ENCODE peak calls at places on chromosomes 6 and 20, in eight cellular contexts. One of them, this sample, is unnamed. For H3K36me3, the result is how much of the 10 kb centered on the place peaks cover.

GRCh38 chr6:101761124-101761601 is 367.7 kb downstream of the GRIK2 start:
- DNase-seq in adipocyte: peak
- DNase-seq in CD4-positive, CD25-positive, alpha-beta regulatory T cell: no peak
- DNase-seq in endodermal cell: no peak
- DNase-seq in neural progenitor cell: no peak
- DNase-seq in right atrium auricular region: no peak
- DNase-seq in GM23338: no peak
- DNase-seq in bronchial epithelial cell: peak
- DNase-seq in this sample: no peak

GRCh38 chr6:50842446-50842845 is 23.8 kb downstream of the TFAP2B start:
- DNase-seq in CD4-positive, CD25-positive, alpha-beta regulatory T cell: no peak
- DNase-seq in endodermal cell: peak
- DNase-seq in bronchial epithelial cell: no peak
- DNase-seq in GM23338: peak
- DNase-seq in adipocyte: no peak
- DNase-seq in neural progenitor cell: no peak
- DNase-seq in right atrium auricular region: no peak
- DNase-seq in this sample: no peak

GRCh38 chr20:63024573-63025392 is 18.0 kb upstream of the BHLHE23 start:
- DNase-seq in neural progenitor cell: peak
- DNase-seq in right atrium auricular region: no peak
- DNase-seq in endodermal cell: no peak
- DNase-seq in adipocyte: no peak
- DNase-seq in GM23338: peak
- DNase-seq in CD4-positive, CD25-positive, alpha-beta regulatory T cell: no peak
- DNase-seq in bronchial epithelial cell: no peak
- DNase-seq in this sample: no peak

GRCh38 chr6:138159246-138159645 is 2.5 kb upstream of the ARFGEF3 start:
- DNase-seq in right atrium auricular region: no peak
- DNase-seq in endodermal cell: no peak
- DNase-seq in adipocyte: no peak
- DNase-seq in neural progenitor cell: no peak
- DNase-seq in GM23338: no peak
- DNase-seq in bronchial epithelial cell: peak
- DNase-seq in CD4-positive, CD25-positive, alpha-beta regulatory T cell: no peak
- DNase-seq in this sample: no peak

GRCh38 chr20:21344216-21344615 is 41.1 kb downstream of the XRN2 start:
- DNase-seq in endodermal cell: no peak
- DNase-seq in CD4-positive, CD25-positive, alpha-beta regulatory T cell: no peak
- DNase-seq in adipocyte: no peak
- DNase-seq in bronchial epithelial cell: no peak
- DNase-seq in right atrium auricular region: no peak
- DNase-seq in neural progenitor cell: no peak
- DNase-seq in GM23338: no peak
- DNase-seq in this sample: no peak

GRCh38 chr6:44504321-44504761 is 116.8 kb downstream of the CDC5L start:
- DNase-seq in neural progenitor cell: no peak
- DNase-seq in GM23338: no peak
- DNase-seq in adipocyte: peak
- DNase-seq in endodermal cell: no peak
- DNase-seq in CD4-positive, CD25-positive, alpha-beta regulatory T cell: no peak
- DNase-seq in bronchial epithelial cell: no peak
- DNase-seq in right atrium auricular region: no peak
- DNase-seq in this sample: no peak

GRCh38 chr6:21722488-21722887 is 128.9 kb downstream of the SOX4 start:
- DNase-seq in adipocyte: no peak
- DNase-seq in GM23338: no peak
- DNase-seq in neural progenitor cell: no peak
- DNase-seq in right atrium auricular region: no peak
- DNase-seq in endodermal cell: peak
- DNase-seq in bronchial epithelial cell: no peak
- DNase-seq in CD4-positive, CD25-positive, alpha-beta regulatory T cell: no peak
- DNase-seq in this sample: no peak

GRCh38 chr6:142827356-142827755 is 117.6 kb downstream of the HIVEP2 start:
- DNase-seq in CD4-positive, CD25-positive, alpha-beta regulatory T cell: no peak
- DNase-seq in bronchial epithelial cell: no peak
- DNase-seq in neural progenitor cell: no peak
- DNase-seq in adipocyte: no peak
- DNase-seq in right atrium auricular region: peak
- DNase-seq in GM23338: no peak
- DNase-seq in endodermal cell: no peak
- DNase-seq in this sample: no peak

GRCh38 chr6:123329337-123329736 is 307.4 kb downstream of the TRDN start:
- DNase-seq in GM23338: peak
- DNase-seq in adipocyte: no peak
- DNase-seq in bronchial epithelial cell: peak
- DNase-seq in neural progenitor cell: no peak
- DNase-seq in endodermal cell: no peak
- DNase-seq in right atrium auricular region: no peak
- DNase-seq in CD4-positive, CD25-positive, alpha-beta regulatory T cell: no peak
- DNase-seq in this sample: no peak

GRCh38 chr6:3531481-3531880 is 74.6 kb upstream of the SLC22A23 start:
- DNase-seq in GM23338: no peak
- DNase-seq in adipocyte: no peak
- DNase-seq in bronchial epithelial cell: no peak
- DNase-seq in endodermal cell: no peak
- DNase-seq in right atrium auricular region: peak
- DNase-seq in CD4-positive, CD25-positive, alpha-beta regulatory T cell: no peak
- DNase-seq in neural progenitor cell: no peak
- DNase-seq in this sample: peak

GRCh38 chr20:10639051-10639761 is 34.6 kb downstream of the JAG1 start:
- DNase-seq in bronchial epithelial cell: no peak
- DNase-seq in endodermal cell: no peak
- DNase-seq in CD4-positive, CD25-positive, alpha-beta regulatory T cell: no peak
- DNase-seq in adipocyte: no peak
- DNase-seq in neural progenitor cell: peak
- DNase-seq in right atrium auricular region: no peak
- DNase-seq in GM23338: no peak
- DNase-seq in this sample: no peak
- H3K36me3 ChIP-seq in bronchial epithelial cell: under half
- H3K36me3 ChIP-seq in endodermal cell: under half
- H3K36me3 ChIP-seq in CD4-positive, CD25-positive, alpha-beta regulatory T cell: under half
- H3K36me3 ChIP-seq in adipocyte: half or more
- H3K36me3 ChIP-seq in neural progenitor cell: under half
- H3K36me3 ChIP-seq in right atrium auricular region: half or more
- H3K36me3 ChIP-seq in GM23338: under half
- H3K36me3 ChIP-seq in this sample: under half

GRCh38 chr6:158784505-158784904 is 34.7 kb downstream of the EZR start:
- DNase-seq in CD4-positive, CD25-positive, alpha-beta regulatory T cell: no peak
- DNase-seq in adipocyte: no peak
- DNase-seq in neural progenitor cell: no peak
- DNase-seq in GM23338: no peak
- DNase-seq in endodermal cell: no peak
- DNase-seq in right atrium auricular region: no peak
- DNase-seq in bronchial epithelial cell: peak
- DNase-seq in this sample: no peak

GRCh38 chr6:158785036-158785435 is 34.1 kb downstream of the EZR start:
- DNase-seq in GM23338: no peak
- DNase-seq in endodermal cell: no peak
- DNase-seq in right atrium auricular region: no peak
- DNase-seq in adipocyte: no peak
- DNase-seq in CD4-positive, CD25-positive, alpha-beta regulatory T cell: no peak
- DNase-seq in bronchial epithelial cell: no peak
- DNase-seq in neural progenitor cell: no peak
- DNase-seq in this sample: no peak

GRCh38 chr6:158782432-158783166 is 36.6 kb downstream of the EZR start:
- DNase-seq in right atrium auricular region: no peak
- DNase-seq in neural progenitor cell: no peak
- DNase-seq in GM23338: no peak
- DNase-seq in bronchial epithelial cell: no peak
- DNase-seq in adipocyte: no peak
- DNase-seq in CD4-positive, CD25-positive, alpha-beta regulatory T cell: no peak
- DNase-seq in endodermal cell: no peak
- DNase-seq in this sample: no peak

GRCh38 chr6:158783167-158783450 is 36.1 kb downstream of the EZR start:
- DNase-seq in neural progenitor cell: no peak
- DNase-seq in GM23338: no peak
- DNase-seq in adipocyte: no peak
- DNase-seq in right atrium auricular region: no peak
- DNase-seq in bronchial epithelial cell: no peak
- DNase-seq in CD4-positive, CD25-positive, alpha-beta regulatory T cell: no peak
- DNase-seq in endodermal cell: no peak
- DNase-seq in this sample: no peak

GRCh38 chr6:158783851-158784250 is 35.3 kb downstream of the EZR start:
- DNase-seq in adipocyte: no peak
- DNase-seq in right atrium auricular region: no peak
- DNase-seq in neural progenitor cell: no peak
- DNase-seq in CD4-positive, CD25-positive, alpha-beta regulatory T cell: no peak
- DNase-seq in endodermal cell: no peak
- DNase-seq in GM23338: no peak
- DNase-seq in bronchial epithelial cell: peak
- DNase-seq in this sample: no peak
- H3K36me3 ChIP-seq in adipocyte: under half
- H3K36me3 ChIP-seq in right atrium auricular region: half or more
- H3K36me3 ChIP-seq in neural progenitor cell: under half
- H3K36me3 ChIP-seq in CD4-positive, CD25-positive, alpha-beta regulatory T cell: half or more
- H3K36me3 ChIP-seq in endodermal cell: half or more
- H3K36me3 ChIP-seq in GM23338: half or more
- H3K36me3 ChIP-seq in bronchial epithelial cell: under half
- H3K36me3 ChIP-seq in this sample: half or more

GRCh38 chr6:18246205-18246604 is 18.1 kb downstream of the DEK start:
- DNase-seq in adipocyte: no peak
- DNase-seq in neural progenitor cell: no peak
- DNase-seq in right atrium auricular region: no peak
- DNase-seq in endodermal cell: no peak
- DNase-seq in CD4-positive, CD25-positive, alpha-beta regulatory T cell: no peak
- DNase-seq in GM23338: no peak
- DNase-seq in bronchial epithelial cell: peak
- DNase-seq in this sample: no peak
- H3K36me3 ChIP-seq in adipocyte: half or more
- H3K36me3 ChIP-seq in neural progenitor cell: under half
- H3K36me3 ChIP-seq in right atrium auricular region: half or more
- H3K36me3 ChIP-seq in endodermal cell: half or more
- H3K36me3 ChIP-seq in CD4-positive, CD25-positive, alpha-beta regulatory T cell: half or more
- H3K36me3 ChIP-seq in GM23338: half or more
- H3K36me3 ChIP-seq in bronchial epithelial cell: under half
- H3K36me3 ChIP-seq in this sample: half or more

GRCh38 chr6:160036331-160036695 is 67.4 kb downstream of the IGF2R start:
- DNase-seq in endodermal cell: peak
- DNase-seq in GM23338: no peak
- DNase-seq in CD4-positive, CD25-positive, alpha-beta regulatory T cell: no peak
- DNase-seq in right atrium auricular region: no peak
- DNase-seq in neural progenitor cell: no peak
- DNase-seq in bronchial epithelial cell: no peak
- DNase-seq in adipocyte: no peak
- DNase-seq in this sample: no peak
- H3K36me3 ChIP-seq in endodermal cell: half or more
- H3K36me3 ChIP-seq in GM23338: under half
- H3K36me3 ChIP-seq in CD4-positive, CD25-positive, alpha-beta regulatory T cell: half or more
- H3K36me3 ChIP-seq in right atrium auricular region: under half
- H3K36me3 ChIP-seq in neural progenitor cell: under half
- H3K36me3 ChIP-seq in bronchial epithelial cell: under half
- H3K36me3 ChIP-seq in adipocyte: under half
- H3K36me3 ChIP-seq in this sample: under half

DNA sequence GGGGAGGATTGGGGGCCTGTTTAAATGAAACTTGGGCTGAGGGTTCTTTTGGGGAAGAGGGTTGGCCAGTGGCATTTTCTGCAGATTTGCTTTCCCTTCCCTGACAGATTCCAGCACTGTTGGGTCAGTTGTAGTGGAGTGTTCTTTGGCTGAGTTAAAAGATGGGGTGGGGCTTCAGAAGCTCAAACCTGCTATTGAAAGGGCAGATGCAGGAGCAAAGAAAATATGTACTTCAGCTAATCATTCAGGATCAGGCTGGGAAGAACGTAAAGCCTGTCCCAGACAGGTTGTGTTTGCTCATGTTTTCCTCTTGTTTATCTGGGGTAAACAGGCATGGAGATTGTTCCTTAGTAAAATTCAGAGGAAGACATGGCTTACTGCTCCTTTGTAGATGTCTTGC is 2.5 kb downstream of the SASH1 start:
- DNase-seq in adipocyte: no peak
- DNase-seq in GM23338: no peak
- DNase-seq in neural progenitor cell: no peak
- DNase-seq in CD4-positive, CD25-positive, alpha-beta regulatory T cell: no peak
- DNase-seq in right atrium auricular region: no peak
- DNase-seq in bronchial epithelial cell: no peak
- DNase-seq in endodermal cell: peak
- DNase-seq in this sample: peak
- H3K36me3 ChIP-seq in adipocyte: under half
- H3K36me3 ChIP-seq in GM23338: under half
- H3K36me3 ChIP-seq in neural progenitor cell: under half
- H3K36me3 ChIP-seq in CD4-positive, CD25-positive, alpha-beta regulatory T cell: under half
- H3K36me3 ChIP-seq in right atrium auricular region: under half
- H3K36me3 ChIP-seq in bronchial epithelial cell: under half
- H3K36me3 ChIP-seq in endodermal cell: under half
- H3K36me3 ChIP-seq in this sample: under half

DNA sequence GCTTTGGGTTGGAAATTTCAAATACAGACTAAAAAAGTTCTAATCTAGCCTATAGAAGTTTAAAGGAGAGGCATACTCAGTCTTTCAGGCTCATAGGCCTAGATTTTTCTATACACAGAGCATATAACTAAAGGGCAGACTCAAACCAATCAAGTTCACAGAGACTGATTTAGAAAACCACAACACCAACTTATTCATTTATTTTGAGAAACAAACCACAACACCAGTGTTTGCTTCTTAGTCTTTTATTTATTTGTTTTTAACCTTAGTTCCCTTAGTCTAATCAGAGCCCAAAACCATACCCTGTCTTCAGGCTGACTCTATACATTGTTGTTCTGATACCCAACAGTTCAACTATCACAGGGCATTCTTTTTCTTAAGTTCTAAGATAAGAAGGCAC is 103.7 kb downstream of the REV3L start:
- DNase-seq in bronchial epithelial cell: no peak
- DNase-seq in adipocyte: no peak
- DNase-seq in endodermal cell: no peak
- DNase-seq in CD4-positive, CD25-positive, alpha-beta regulatory T cell: no peak
- DNase-seq in neural progenitor cell: no peak
- DNase-seq in GM23338: no peak
- DNase-seq in right atrium auricular region: no peak
- DNase-seq in this sample: no peak
- H3K36me3 ChIP-seq in bronchial epithelial cell: under half
- H3K36me3 ChIP-seq in adipocyte: half or more
- H3K36me3 ChIP-seq in endodermal cell: half or more
- H3K36me3 ChIP-seq in CD4-positive, CD25-positive, alpha-beta regulatory T cell: under half
- H3K36me3 ChIP-seq in neural progenitor cell: under half
- H3K36me3 ChIP-seq in GM23338: under half
- H3K36me3 ChIP-seq in right atrium auricular region: under half
- H3K36me3 ChIP-seq in this sample: half or more

DNA sequence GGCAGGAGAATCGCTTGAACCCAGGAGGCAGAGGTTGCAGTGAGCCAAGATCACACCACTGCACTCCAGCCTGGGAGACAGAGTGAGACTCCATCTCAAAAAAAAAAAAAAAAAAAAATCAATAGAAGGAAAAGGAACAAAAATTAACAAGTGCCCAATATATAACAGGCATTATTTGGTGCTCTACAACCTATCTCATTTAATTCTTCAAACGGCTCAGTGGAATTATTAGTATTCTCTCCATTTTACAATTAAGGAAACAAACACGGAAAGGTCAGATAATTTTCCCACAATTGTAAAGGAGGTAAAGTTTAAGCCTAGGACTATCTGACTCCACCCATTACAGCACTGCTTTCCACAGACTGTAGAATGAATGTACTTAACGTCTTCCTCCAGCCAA is 19.8 kb downstream of the CCNC start:
- DNase-seq in neural progenitor cell: no peak
- DNase-seq in CD4-positive, CD25-positive, alpha-beta regulatory T cell: no peak
- DNase-seq in right atrium auricular region: no peak
- DNase-seq in GM23338: no peak
- DNase-seq in bronchial epithelial cell: no peak
- DNase-seq in endodermal cell: no peak
- DNase-seq in adipocyte: no peak
- DNase-seq in this sample: no peak
- H3K36me3 ChIP-seq in neural progenitor cell: under half
- H3K36me3 ChIP-seq in CD4-positive, CD25-positive, alpha-beta regulatory T cell: under half
- H3K36me3 ChIP-seq in right atrium auricular region: under half
- H3K36me3 ChIP-seq in GM23338: under half
- H3K36me3 ChIP-seq in bronchial epithelial cell: under half
- H3K36me3 ChIP-seq in endodermal cell: half or more
- H3K36me3 ChIP-seq in adipocyte: half or more
- H3K36me3 ChIP-seq in this sample: under half

GRCh38 chr20:31523361-31524283 is 9.4 kb downstream of the HM13 start:
- DNase-seq in endodermal cell: no peak
- DNase-seq in right atrium auricular region: no peak
- DNase-seq in adipocyte: no peak
- DNase-seq in CD4-positive, CD25-positive, alpha-beta regulatory T cell: no peak
- DNase-seq in neural progenitor cell: no peak
- DNase-seq in GM23338: no peak
- DNase-seq in bronchial epithelial cell: no peak
- DNase-seq in this sample: no peak
- H3K36me3 ChIP-seq in endodermal cell: half or more
- H3K36me3 ChIP-seq in right atrium auricular region: under half
- H3K36me3 ChIP-seq in adipocyte: under half
- H3K36me3 ChIP-seq in CD4-positive, CD25-positive, alpha-beta regulatory T cell: half or more
- H3K36me3 ChIP-seq in neural progenitor cell: under half
- H3K36me3 ChIP-seq in GM23338: under half
- H3K36me3 ChIP-seq in bronchial epithelial cell: under half
- H3K36me3 ChIP-seq in this sample: under half

This sample was measured in Karpas-422.